ENCODE peak calls at places on chromosomes 6 and 20, in six cellular contexts. One of them, this sample, is unnamed.

GRCh38 chr20:2840967-2841531 is 504 bp downstream of the VPS16 start:
- DNase-seq in GM12864: no peak
- DNase-seq in stimulated activated CD8-positive, alpha-beta memory T cell treated with anti-CD3 and anti-CD28 coated beads, Interleukin-15, amount 100 ng/mL, for 24 hours: no peak
- DNase-seq in NCI-H460: no peak
- DNase-seq in RCC 7860: peak
- DNase-seq in naive thymus-derived CD8-positive, alpha-beta T cell: peak
- DNase-seq in this sample: no peak

GRCh38 chr6:149560736-149561135 is 5.4 kb upstream of the GINM1 start:
- DNase-seq in GM12864: no peak
- DNase-seq in stimulated activated CD8-positive, alpha-beta memory T cell treated with anti-CD3 and anti-CD28 coated beads, Interleukin-15, amount 100 ng/mL, for 24 hours: no peak
- DNase-seq in NCI-H460: no peak
- DNase-seq in RCC 7860: no peak
- DNase-seq in naive thymus-derived CD8-positive, alpha-beta T cell: no peak
- DNase-seq in this sample: peak

GRCh38 chr6:52049252-52050050 is 38.0 kb downstream of the PKHD1 start:
- DNase-seq in GM12864: peak
- DNase-seq in stimulated activated CD8-positive, alpha-beta memory T cell treated with anti-CD3 and anti-CD28 coated beads, Interleukin-15, amount 100 ng/mL, for 24 hours: no peak
- DNase-seq in NCI-H460: peak
- DNase-seq in RCC 7860: peak
- DNase-seq in naive thymus-derived CD8-positive, alpha-beta T cell: no peak
- DNase-seq in this sample: peak

GRCh38 chr20:9981834-9982233 is 53.0 kb upstream of the ANKEF1 start:
- DNase-seq in GM12864: no peak
- DNase-seq in stimulated activated CD8-positive, alpha-beta memory T cell treated with anti-CD3 and anti-CD28 coated beads, Interleukin-15, amount 100 ng/mL, for 24 hours: no peak
- DNase-seq in NCI-H460: no peak
- DNase-seq in RCC 7860: no peak
- DNase-seq in naive thymus-derived CD8-positive, alpha-beta T cell: no peak
- DNase-seq in this sample: no peak

GRCh38 chr20:41854765-41855164 is 236.6 kb upstream of the CHD6 start:
- DNase-seq in GM12864: no peak
- DNase-seq in stimulated activated CD8-positive, alpha-beta memory T cell treated with anti-CD3 and anti-CD28 coated beads, Interleukin-15, amount 100 ng/mL, for 24 hours: no peak
- DNase-seq in NCI-H460: no peak
- DNase-seq in RCC 7860: peak
- DNase-seq in naive thymus-derived CD8-positive, alpha-beta T cell: no peak
- DNase-seq in this sample: no peak

GRCh38 chr20:61561111-61561830 is 309.2 kb downstream of the CDH4 start:
- DNase-seq in GM12864: no peak
- DNase-seq in stimulated activated CD8-positive, alpha-beta memory T cell treated with anti-CD3 and anti-CD28 coated beads, Interleukin-15, amount 100 ng/mL, for 24 hours: no peak
- DNase-seq in NCI-H460: no peak
- DNase-seq in RCC 7860: no peak
- DNase-seq in naive thymus-derived CD8-positive, alpha-beta T cell: no peak
- DNase-seq in this sample: no peak

GRCh38 chr6:128519931-128520435 is 416 bp downstream of the PTPRK start:
- DNase-seq in GM12864: no peak
- DNase-seq in stimulated activated CD8-positive, alpha-beta memory T cell treated with anti-CD3 and anti-CD28 coated beads, Interleukin-15, amount 100 ng/mL, for 24 hours: peak
- DNase-seq in NCI-H460: no peak
- DNase-seq in RCC 7860: no peak
- DNase-seq in naive thymus-derived CD8-positive, alpha-beta T cell: peak
- DNase-seq in this sample: no peak

GRCh38 chr20:19812696-19813095 is 54.6 kb downstream of the RIN2 start:
- DNase-seq in GM12864: no peak
- DNase-seq in stimulated activated CD8-positive, alpha-beta memory T cell treated with anti-CD3 and anti-CD28 coated beads, Interleukin-15, amount 100 ng/mL, for 24 hours: no peak
- DNase-seq in NCI-H460: no peak
- DNase-seq in RCC 7860: no peak
- DNase-seq in naive thymus-derived CD8-positive, alpha-beta T cell: no peak
- DNase-seq in this sample: no peak

GRCh38 chr6:44464527-44465310 is 77.2 kb downstream of the CDC5L start:
- DNase-seq in GM12864: no peak
- DNase-seq in stimulated activated CD8-positive, alpha-beta memory T cell treated with anti-CD3 and anti-CD28 coated beads, Interleukin-15, amount 100 ng/mL, for 24 hours: no peak
- DNase-seq in NCI-H460: no peak
- DNase-seq in RCC 7860: no peak
- DNase-seq in naive thymus-derived CD8-positive, alpha-beta T cell: no peak
- DNase-seq in this sample: no peak

GRCh38 chr20:10910535-10911239 is 236.9 kb upstream of the JAG1 start:
- DNase-seq in GM12864: no peak
- DNase-seq in stimulated activated CD8-positive, alpha-beta memory T cell treated with anti-CD3 and anti-CD28 coated beads, Interleukin-15, amount 100 ng/mL, for 24 hours: no peak
- DNase-seq in NCI-H460: no peak
- DNase-seq in RCC 7860: no peak
- DNase-seq in naive thymus-derived CD8-positive, alpha-beta T cell: no peak
- DNase-seq in this sample: no peak

GRCh38 chr6:4908062-4908461 is 95.8 kb downstream of the RPP40 start:
- DNase-seq in GM12864: no peak
- DNase-seq in stimulated activated CD8-positive, alpha-beta memory T cell treated with anti-CD3 and anti-CD28 coated beads, Interleukin-15, amount 100 ng/mL, for 24 hours: no peak
- DNase-seq in NCI-H460: no peak
- DNase-seq in RCC 7860: no peak
- DNase-seq in naive thymus-derived CD8-positive, alpha-beta T cell: no peak
- DNase-seq in this sample: no peak

GRCh38 chr20:199996-200395 is 10.5 kb upstream of the DEFB128 start:
- DNase-seq in GM12864: no peak
- DNase-seq in stimulated activated CD8-positive, alpha-beta memory T cell treated with anti-CD3 and anti-CD28 coated beads, Interleukin-15, amount 100 ng/mL, for 24 hours: no peak
- DNase-seq in NCI-H460: no peak
- DNase-seq in RCC 7860: no peak
- DNase-seq in naive thymus-derived CD8-positive, alpha-beta T cell: no peak
- DNase-seq in this sample: no peak

GRCh38 chr20:1830240-1830639 is 65.0 kb upstream of the SIRPA start:
- DNase-seq in GM12864: no peak
- DNase-seq in stimulated activated CD8-positive, alpha-beta memory T cell treated with anti-CD3 and anti-CD28 coated beads, Interleukin-15, amount 100 ng/mL, for 24 hours: no peak
- DNase-seq in NCI-H460: peak
- DNase-seq in RCC 7860: peak
- DNase-seq in naive thymus-derived CD8-positive, alpha-beta T cell: no peak
- DNase-seq in this sample: no peak

GRCh38 chr6:137099689-137100398 is 55.1 kb upstream of the IL20RA start:
- DNase-seq in GM12864: no peak
- DNase-seq in stimulated activated CD8-positive, alpha-beta memory T cell treated with anti-CD3 and anti-CD28 coated beads, Interleukin-15, amount 100 ng/mL, for 24 hours: no peak
- DNase-seq in NCI-H460: no peak
- DNase-seq in RCC 7860: no peak
- DNase-seq in naive thymus-derived CD8-positive, alpha-beta T cell: no peak
- DNase-seq in this sample: no peak

GRCh38 chr6:137258170-137258569 is 39.0 kb upstream of the IFNGR1 start:
- DNase-seq in GM12864: no peak
- DNase-seq in stimulated activated CD8-positive, alpha-beta memory T cell treated with anti-CD3 and anti-CD28 coated beads, Interleukin-15, amount 100 ng/mL, for 24 hours: no peak
- DNase-seq in NCI-H460: no peak
- DNase-seq in RCC 7860: no peak
- DNase-seq in naive thymus-derived CD8-positive, alpha-beta T cell: no peak
- DNase-seq in this sample: no peak

GRCh38 chr6:157760589-157761330 is 62.3 kb upstream of the SNX9 start:
- DNase-seq in GM12864: no peak
- DNase-seq in stimulated activated CD8-positive, alpha-beta memory T cell treated with anti-CD3 and anti-CD28 coated beads, Interleukin-15, amount 100 ng/mL, for 24 hours: no peak
- DNase-seq in NCI-H460: no peak
- DNase-seq in RCC 7860: peak
- DNase-seq in naive thymus-derived CD8-positive, alpha-beta T cell: no peak
- DNase-seq in this sample: no peak

GRCh38 chr6:27553123-27553904 is 80.4 kb upstream of the ZNF184 start:
- DNase-seq in GM12864: no peak
- DNase-seq in stimulated activated CD8-positive, alpha-beta memory T cell treated with anti-CD3 and anti-CD28 coated beads, Interleukin-15, amount 100 ng/mL, for 24 hours: no peak
- DNase-seq in NCI-H460: peak
- DNase-seq in RCC 7860: peak
- DNase-seq in naive thymus-derived CD8-positive, alpha-beta T cell: no peak
- DNase-seq in this sample: peak

GRCh38 chr6:44004625-44005506 is 122.4 kb downstream of the MRPL14 start:
- DNase-seq in GM12864: no peak
- DNase-seq in stimulated activated CD8-positive, alpha-beta memory T cell treated with anti-CD3 and anti-CD28 coated beads, Interleukin-15, amount 100 ng/mL, for 24 hours: no peak
- DNase-seq in NCI-H460: no peak
- DNase-seq in RCC 7860: peak
- DNase-seq in naive thymus-derived CD8-positive, alpha-beta T cell: no peak
- DNase-seq in this sample: no peak

GRCh38 chr6:167112421-167112820 is 10.5 kb upstream of the CCR6 start:
- DNase-seq in GM12864: no peak
- DNase-seq in stimulated activated CD8-positive, alpha-beta memory T cell treated with anti-CD3 and anti-CD28 coated beads, Interleukin-15, amount 100 ng/mL, for 24 hours: no peak
- DNase-seq in NCI-H460: no peak
- DNase-seq in RCC 7860: no peak
- DNase-seq in naive thymus-derived CD8-positive, alpha-beta T cell: no peak
- DNase-seq in this sample: no peak

GRCh38 chr20:36848078-36848660 is 27.8 kb upstream of the TLDC2 start:
- DNase-seq in GM12864: no peak
- DNase-seq in stimulated activated CD8-positive, alpha-beta memory T cell treated with anti-CD3 and anti-CD28 coated beads, Interleukin-15, amount 100 ng/mL, for 24 hours: no peak
- DNase-seq in NCI-H460: peak
- DNase-seq in RCC 7860: peak
- DNase-seq in naive thymus-derived CD8-positive, alpha-beta T cell: no peak
- DNase-seq in this sample: no peak

GRCh38 chr6:169738972-169739529 is 12.3 kb downstream of the DYNLT2 start:
- DNase-seq in GM12864: no peak
- DNase-seq in stimulated activated CD8-positive, alpha-beta memory T cell treated with anti-CD3 and anti-CD28 coated beads, Interleukin-15, amount 100 ng/mL, for 24 hours: no peak
- DNase-seq in NCI-H460: no peak
- DNase-seq in RCC 7860: no peak
- DNase-seq in naive thymus-derived CD8-positive, alpha-beta T cell: no peak
- DNase-seq in this sample: no peak

GRCh38 chr6:136549359-136550044 is 720 bp downstream of the MAP7 start:
- DNase-seq in GM12864: no peak
- DNase-seq in stimulated activated CD8-positive, alpha-beta memory T cell treated with anti-CD3 and anti-CD28 coated beads, Interleukin-15, amount 100 ng/mL, for 24 hours: no peak
- DNase-seq in NCI-H460: no peak
- DNase-seq in RCC 7860: no peak
- DNase-seq in naive thymus-derived CD8-positive, alpha-beta T cell: no peak
- DNase-seq in this sample: peak

This sample was measured in HAP-1.